ENCODE peak calls at places on chromosome 10, in four cellular contexts. V is lower lobe of right lung, W is mucosa of gallbladder, N is NCI-H1436. U is an unnamed sample.

GRCh38 chr10:73065441-73065840 is 31.2 kb downstream of the P4HA1 start:
- DNase-seq in V (no peak), W (no peak), N (no peak), U (no peak)

GRCh38 chr10:60417024-60417423 is 27.3 kb upstream of the ANK3 start:
- DNase-seq in V (no peak), W (no peak), N (no peak), U (no peak)

GRCh38 chr10:283916-284356 is 148.7 kb downstream of the ZMYND11 start:
- DNase-seq in V (no peak), W (no peak), N (no peak), U (no peak)

GRCh38 chr10:101839002-101839401 is 4.6 kb downstream of the KCNIP2 start:
- DNase-seq in V (no peak), W (no peak), N (no peak), U (no peak)

GRCh38 chr10:79306644-79307220 is 40.5 kb upstream of the PPIF start:
- DNase-seq in V (peak), W (no peak), N (no peak), U (no peak)

GRCh38 chr10:69218831-69219230 is 1.3 kb upstream of the HKDC1 start:
- DNase-seq in V (no peak), W (no peak), N (no peak), U (no peak)

GRCh38 chr10:63700209-63700934 is 179.2 kb downstream of the REEP3 start:
- DNase-seq in V (no peak), W (no peak), N (no peak), U (no peak)

GRCh38 chr10:17951868-17952371 is at the start of gene SLC39A12:
- DNase-seq in V (no peak), W (no peak), N (no peak), U (no peak)

GRCh38 chr10:86635402-86635801 is 18.9 kb upstream of the OPN4 start:
- DNase-seq in V (no peak), W (no peak), N (no peak), U (no peak)

GRCh38 chr10:80174641-80175395 is 30.5 kb downstream of the ANXA11 start:
- DNase-seq in V (no peak), W (no peak), N (no peak), U (no peak)

GRCh38 chr10:97780991-97781540 is 9.3 kb upstream of the SFRP5 start:
- DNase-seq in V (no peak), W (no peak), N (no peak), U (no peak)

GRCh38 chr10:90087197-90088007 is 386.0 kb downstream of the KIF20B start:
- DNase-seq in V (no peak), W (no peak), N (no peak), U (peak)

GRCh38 chr10:69828115-69828870 is 26.6 kb downstream of the COL13A1 start:
- DNase-seq in V (no peak), W (no peak), N (no peak), U (no peak)

GRCh38 chr10:36440539-36440938 is 684.9 kb upstream of the ANKRD30A start:
- DNase-seq in V (no peak), W (no peak), N (no peak), U (no peak)

GRCh38 chr10:114259825-114260224 is 20.8 kb downstream of the VWA2 start:
- DNase-seq in V (no peak), W (no peak), N (no peak), U (no peak)

GRCh38 chr10:110212119-110213006 is 5.0 kb downstream of the MXI1 start:
- DNase-seq in V (peak), W (no peak), N (no peak), U (no peak)

GRCh38 chr10:124306520-124306919 is 112.2 kb downstream of the OAT start:
- DNase-seq in V (no peak), W (no peak), N (no peak), U (no peak)

GRCh38 chr10:130020651-130021372 is 56.7 kb upstream of the EBF3 start:
- DNase-seq in V (no peak), W (no peak), N (no peak), U (peak)

GRCh38 chr10:79111427-79111826 is 42.7 kb downstream of the ZMIZ1 start:
- DNase-seq in V (no peak), W (no peak), N (no peak), U (no peak)

GRCh38 chr10:33900591-33900990 is 566.1 kb upstream of the NRP1 start:
- DNase-seq in V (no peak), W (no peak), N (no peak), U (no peak)

GRCh38 chr10:72048450-72049124 is 39.8 kb downstream of the SPOCK2 start:
- DNase-seq in V (peak), W (peak), N (peak), U (peak)

U was measured in HAP-1.